ENCODE peak calls at places on chromosome 19, in four cellular contexts. One of them, this sample, is unnamed.

GRCh38 chr19:45717983-45718650 is 12.6 kb downstream of the FBXO46 start:
- DNase-seq in GM12878: no peak
- DNase-seq in GM12891: no peak
- DNase-seq in K562: no peak
- DNase-seq in this sample: no peak

GRCh38 chr19:31539386-31539785 is 190.2 kb upstream of the TSHZ3 start:
- DNase-seq in GM12878: no peak
- DNase-seq in GM12891: no peak
- DNase-seq in K562: no peak
- DNase-seq in this sample: no peak

GRCh38 chr19:11205939-11206570 is 8.7 kb upstream of the KANK2 start:
- DNase-seq in GM12878: peak; percentile 47
- DNase-seq in GM12891: peak; percentile 76
- DNase-seq in K562: no peak
- DNase-seq in this sample: no peak

GRCh38 chr19:6963937-6964336 is 57.3 kb downstream of the MBD3L2B start:
- DNase-seq in GM12878: no peak
- DNase-seq in GM12891: no peak
- DNase-seq in K562: peak; percentile 30
- DNase-seq in this sample: no peak

GRCh38 chr19:1266818-1267440 is 2.2 kb upstream of the CIRBP start:
- DNase-seq in GM12878: no peak
- DNase-seq in GM12891: no peak
- DNase-seq in K562: peak; percentile 82
- DNase-seq in this sample: peak; percentile 35

GRCh38 chr19:32246032-32246431 is 99.4 kb upstream of the ZNF507 start:
- DNase-seq in GM12878: no peak
- DNase-seq in GM12891: no peak
- DNase-seq in K562: no peak
- DNase-seq in this sample: no peak

GRCh38 chr19:18415177-18415867 is 3.9 kb upstream of the SSBP4 start:
- DNase-seq in GM12878: no peak
- DNase-seq in GM12891: no peak
- DNase-seq in K562: peak; percentile 93
- DNase-seq in this sample: peak; percentile 96

GRCh38 chr19:2114218-2114617 is 17.5 kb downstream of the IZUMO4 start:
- DNase-seq in GM12878: no peak
- DNase-seq in GM12891: no peak
- DNase-seq in K562: no peak
- DNase-seq in this sample: no peak

GRCh38 chr19:40237791-40238190 is 11.3 kb upstream of the CCNP start:
- DNase-seq in GM12878: no peak
- DNase-seq in GM12891: no peak
- DNase-seq in K562: no peak
- DNase-seq in this sample: no peak

GRCh38 chr19:41175825-41176734 is 16.9 kb upstream of the CYP2S1 start:
- DNase-seq in GM12878: no peak
- DNase-seq in GM12891: no peak
- DNase-seq in K562: no peak
- DNase-seq in this sample: peak; percentile 47

GRCh38 chr19:2483484-2484151 is 7.7 kb downstream of the GADD45B start:
- DNase-seq in GM12878: no peak
- DNase-seq in GM12891: no peak
- DNase-seq in K562: no peak
- DNase-seq in this sample: no peak

GRCh38 chr19:15432018-15432494 is 13.3 kb upstream of the AKAP8L start:
- DNase-seq in GM12878: no peak
- DNase-seq in GM12891: peak; percentile 65
- DNase-seq in K562: peak; percentile 23
- DNase-seq in this sample: no peak

GRCh38 chr19:30391554-30392551 is 19.7 kb downstream of the ZNF536 start:
- DNase-seq in GM12878: no peak
- DNase-seq in GM12891: no peak
- DNase-seq in K562: no peak
- DNase-seq in this sample: no peak

GRCh38 chr19:17490411-17490810 is 20.1 kb downstream of the SLC27A1 start:
- DNase-seq in GM12878: no peak
- DNase-seq in GM12891: no peak
- DNase-seq in K562: no peak
- DNase-seq in this sample: no peak

GRCh38 chr19:32450217-32450616 is 44.6 kb downstream of the DPY19L3 start:
- DNase-seq in GM12878: no peak
- DNase-seq in GM12891: no peak
- DNase-seq in K562: no peak
- DNase-seq in this sample: no peak

GRCh38 chr19:52369463-52370340 is at the start of gene ZNF880:
- DNase-seq in GM12878: peak; percentile 38
- DNase-seq in GM12891: peak; percentile 71
- DNase-seq in K562: peak; percentile 41
- DNase-seq in this sample: peak; percentile 91

GRCh38 chr19:18205180-18205915 is 1.5 kb upstream of the RAB3A start:
- DNase-seq in GM12878: no peak
- DNase-seq in GM12891: peak; percentile 72
- DNase-seq in K562: peak; percentile 87
- DNase-seq in this sample: peak; percentile 45

GRCh38 chr19:12224676-12225075 is 61.8 kb downstream of the ZNF136 start:
- DNase-seq in GM12878: no peak
- DNase-seq in GM12891: no peak
- DNase-seq in K562: no peak
- DNase-seq in this sample: no peak

GRCh38 chr19:43782689-43783231 is 2.0 kb upstream of the KCNN4 start:
- DNase-seq in GM12878: no peak
- DNase-seq in GM12891: no peak
- DNase-seq in K562: peak; percentile 56
- DNase-seq in this sample: no peak

GRCh38 chr19:31589109-31589508 is 239.9 kb upstream of the TSHZ3 start:
- DNase-seq in GM12878: no peak
- DNase-seq in GM12891: no peak
- DNase-seq in K562: no peak
- DNase-seq in this sample: no peak

GRCh38 chr19:56725829-56726424 is 54.4 kb upstream of the ZNF835 start:
- DNase-seq in GM12878: no peak
- DNase-seq in GM12891: no peak
- DNase-seq in K562: no peak
- DNase-seq in this sample: no peak

GRCh38 chr19:56732974-56733373 is 61.4 kb upstream of the ZNF835 start:
- DNase-seq in GM12878: no peak
- DNase-seq in GM12891: no peak
- DNase-seq in K562: no peak
- DNase-seq in this sample: no peak

GRCh38 chr19:56727731-56728130 is 56.2 kb upstream of the ZNF835 start:
- DNase-seq in GM12878: no peak
- DNase-seq in GM12891: no peak
- DNase-seq in K562: no peak
- DNase-seq in this sample: no peak
- TF ChIP-seq SPI1 in GM12878: no peak
- TF ChIP-seq SPI1 in GM12891: no peak
- TF ChIP-seq SPI1 in K562: no peak
- TF ChIP-seq SPI1 in this sample: no peak

GRCh38 chr19:50911206-50912101 is at the start of gene KLK4:
- DNase-seq in GM12878: no peak
- DNase-seq in GM12891: no peak
- DNase-seq in K562: no peak
- DNase-seq in this sample: no peak

GRCh38 chr19:50910722-50911121 is 473 bp downstream of the KLK4 start:
- DNase-seq in GM12878: no peak
- DNase-seq in GM12891: no peak
- DNase-seq in K562: no peak
- DNase-seq in this sample: no peak

GRCh38 chr19:50912102-50912599 is 956 bp upstream of the KLK4 start:
- DNase-seq in GM12878: no peak
- DNase-seq in GM12891: no peak
- DNase-seq in K562: no peak
- DNase-seq in this sample: no peak

GRCh38 chr19:50908311-50908710 is 2.9 kb downstream of the KLK4 start:
- DNase-seq in GM12878: no peak
- DNase-seq in GM12891: no peak
- DNase-seq in K562: no peak
- DNase-seq in this sample: no peak

GRCh38 chr19:50909240-50910070 is 1.7 kb downstream of the KLK4 start:
- DNase-seq in GM12878: no peak
- DNase-seq in GM12891: peak; percentile 39
- DNase-seq in K562: peak; percentile 93
- DNase-seq in this sample: no peak
- TF ChIP-seq POLR2AphosphoS5 in GM12878: no peak
- TF ChIP-seq POLR2AphosphoS5 in GM12891: no peak
- TF ChIP-seq POLR2AphosphoS5 in K562: no peak
- TF ChIP-seq POLR2AphosphoS5 in this sample: no peak

GRCh38 chr19:10087296-10088061 is 1.4 kb downstream of the SHFL start:
- DNase-seq in GM12878: no peak
- DNase-seq in GM12891: no peak
- DNase-seq in K562: no peak
- DNase-seq in this sample: no peak
- TF ChIP-seq SPI1 in GM12878: no peak
- TF ChIP-seq SPI1 in GM12891: no peak
- TF ChIP-seq SPI1 in K562: no peak
- TF ChIP-seq SPI1 in this sample: no peak

DNA sequence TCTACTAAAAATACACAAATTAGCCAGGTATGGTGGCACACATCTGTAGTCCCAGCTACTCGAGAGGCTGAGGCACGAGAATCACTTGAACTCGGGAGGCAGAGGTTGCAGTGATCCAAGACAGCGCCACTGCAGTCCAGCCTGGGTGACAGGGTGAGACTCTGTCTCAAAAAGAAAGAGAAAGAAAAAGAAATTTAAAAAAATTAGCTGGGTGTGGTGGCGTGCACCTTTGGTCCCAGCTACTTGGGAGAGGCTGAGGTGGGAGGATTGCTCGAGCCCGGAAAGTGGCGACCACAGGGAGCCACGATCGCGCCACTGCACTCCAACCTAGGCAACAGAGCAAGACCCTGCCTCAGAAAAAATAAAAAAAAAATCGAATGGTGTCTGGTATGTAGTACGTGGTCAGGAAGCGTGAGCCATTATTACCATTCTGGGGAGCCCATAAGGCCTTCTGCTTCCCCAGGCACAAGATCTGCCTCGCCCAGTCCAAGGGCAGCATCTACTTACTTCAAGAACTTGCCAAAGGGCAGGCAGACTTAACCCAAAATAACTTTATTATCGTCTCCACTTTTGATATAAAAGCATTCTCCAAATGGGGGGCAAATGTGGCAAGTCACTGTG is 12.4 kb downstream of the CCL25 start:
- DNase-seq in GM12878: no peak
- DNase-seq in GM12891: no peak
- DNase-seq in K562: no peak
- DNase-seq in this sample: no peak
- TF ChIP-seq POLR2AphosphoS5 in GM12878: no peak
- TF ChIP-seq POLR2AphosphoS5 in GM12891: no peak
- TF ChIP-seq POLR2AphosphoS5 in K562: no peak
- TF ChIP-seq POLR2AphosphoS5 in this sample: no peak

DNA sequence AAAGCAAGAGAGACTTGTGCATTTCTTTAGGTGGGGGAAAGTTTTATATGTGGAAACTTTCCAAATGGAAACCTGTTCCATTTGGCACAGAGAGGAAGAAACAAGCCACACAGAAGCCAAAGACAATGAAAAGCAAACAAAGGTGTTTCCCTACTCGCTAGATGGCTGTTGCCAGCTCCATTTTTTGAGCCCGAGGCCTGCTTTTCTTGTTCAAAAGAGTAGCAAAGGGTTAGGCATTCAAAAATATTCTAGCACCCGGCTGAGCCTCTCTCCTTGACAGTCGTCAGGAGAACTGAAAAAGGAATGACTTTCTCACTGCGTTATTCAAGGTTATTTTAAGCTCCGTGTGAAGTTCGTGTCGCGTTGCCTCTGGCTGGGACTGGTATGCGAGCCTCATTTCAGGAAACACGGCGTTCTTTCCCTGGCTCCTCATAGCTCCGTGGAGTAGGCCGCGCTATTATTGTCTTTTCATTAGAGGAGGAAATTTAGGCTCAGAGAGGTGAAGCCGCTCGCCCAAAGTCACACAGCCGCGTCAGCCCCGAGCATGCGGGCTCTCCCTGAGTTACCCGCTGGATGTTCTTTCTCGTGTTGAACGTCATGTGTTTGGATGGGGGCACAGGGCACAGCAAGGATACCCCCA is 7.6 kb downstream of the TRPM4 start:
- DNase-seq in GM12878: no peak
- DNase-seq in GM12891: no peak
- DNase-seq in K562: no peak
- DNase-seq in this sample: no peak
- TF ChIP-seq SPI1 in GM12878: no peak
- TF ChIP-seq SPI1 in GM12891: no peak
- TF ChIP-seq SPI1 in K562: no peak
- TF ChIP-seq SPI1 in this sample: no peak

GRCh38 chr19:37511821-37512220 is 5.1 kb downstream of the ZNF793 start:
- DNase-seq in GM12878: no peak
- DNase-seq in GM12891: no peak
- DNase-seq in K562: no peak
- DNase-seq in this sample: no peak

GRCh38 chr19:37507167-37507464 is 377 bp downstream of the ZNF793 start:
- DNase-seq in GM12878: no peak
- DNase-seq in GM12891: no peak
- DNase-seq in K562: no peak
- DNase-seq in this sample: no peak

GRCh38 chr19:37511186-37511585 is 4.4 kb downstream of the ZNF793 start:
- DNase-seq in GM12878: no peak
- DNase-seq in GM12891: no peak
- DNase-seq in K562: no peak
- DNase-seq in this sample: no peak

GRCh38 chr19:37505958-37506386 is 767 bp upstream of the ZNF793 start:
- DNase-seq in GM12878: no peak
- DNase-seq in GM12891: no peak
- DNase-seq in K562: no peak
- DNase-seq in this sample: no peak

DNA sequence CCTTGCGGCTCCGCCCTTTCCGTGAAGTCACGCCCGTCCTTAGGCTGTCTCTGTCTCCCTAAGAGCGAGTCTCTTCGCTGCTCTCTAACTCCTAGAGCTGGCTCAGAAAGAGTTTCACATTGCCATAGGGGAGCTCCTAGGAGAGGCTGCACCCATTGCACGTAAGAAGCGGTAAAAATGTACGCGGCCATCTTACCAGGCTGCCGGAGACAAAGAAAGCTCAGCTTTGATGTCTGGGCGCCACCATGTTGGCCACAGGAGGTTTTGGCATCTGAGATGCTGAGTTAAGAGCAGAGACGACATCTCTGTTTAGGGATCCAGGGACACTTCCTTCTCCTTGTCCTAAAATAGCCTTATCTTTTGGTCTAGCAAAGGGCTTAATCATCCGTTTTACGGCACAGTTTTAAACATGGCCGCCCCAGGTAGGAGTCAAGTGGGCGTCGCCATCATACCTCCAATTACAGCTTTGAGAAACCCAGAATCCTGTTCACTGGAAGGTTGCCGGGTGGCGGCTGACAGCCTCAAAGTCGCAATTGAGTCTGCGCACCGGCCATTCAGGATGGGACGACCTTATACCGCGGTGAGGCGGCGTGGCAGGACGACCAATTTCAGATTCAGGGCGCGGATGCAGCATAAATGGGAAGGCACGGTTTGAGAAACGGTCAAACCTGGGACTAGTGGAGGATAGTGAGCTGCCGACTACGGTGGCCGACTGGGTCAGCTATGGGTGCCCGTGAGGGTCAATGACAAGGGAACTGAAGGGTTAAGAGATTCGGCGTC is at the start of gene ZNF793:
- DNase-seq in GM12878: no peak
- DNase-seq in GM12891: no peak
- DNase-seq in K562: no peak
- DNase-seq in this sample: peak; percentile 74
- TF ChIP-seq POLR2AphosphoS5 in GM12878: peak; percentile 27
- TF ChIP-seq POLR2AphosphoS5 in GM12891: peak; percentile 52
- TF ChIP-seq POLR2AphosphoS5 in K562: no peak
- TF ChIP-seq POLR2AphosphoS5 in this sample: peak; percentile 63

This sample was measured in HL-60.